ENCODE peak calls at places on chromosome 11, in five cellular contexts. One of them, this sample, is unnamed.

GRCh38 chr11:114061053-114062049 is 1.8 kb downstream of the ZBTB16 start:
- DNase-seq in Peyer's patch: peak; percentile 67
- DNase-seq in Panc1: no peak
- DNase-seq in body of pancreas: peak; percentile 59
- DNase-seq in SK-N-SH: peak; percentile 72
- DNase-seq in this sample: no peak

GRCh38 chr11:57182896-57183295 is 1.1 kb downstream of the LRRC55 start:
- DNase-seq in Panc1: no peak
- DNase-seq in SK-N-SH: no peak
- DNase-seq in Peyer's patch: no peak
- DNase-seq in body of pancreas: no peak
- DNase-seq in this sample: no peak

GRCh38 chr11:74380746-74381439 is 17.3 kb downstream of the PGM2L1 start:
- DNase-seq in Panc1: no peak
- DNase-seq in body of pancreas: peak; percentile 40
- DNase-seq in SK-N-SH: no peak
- DNase-seq in Peyer's patch: no peak
- DNase-seq in this sample: no peak

GRCh38 chr11:124717786-124718634 is 21.7 kb upstream of the NRGN start:
- DNase-seq in Peyer's patch: no peak
- DNase-seq in SK-N-SH: peak; percentile 79
- DNase-seq in body of pancreas: no peak
- DNase-seq in Panc1: no peak
- DNase-seq in this sample: peak; percentile 22

GRCh38 chr11:119676461-119677020 is 52.5 kb downstream of the NECTIN1 start:
- DNase-seq in SK-N-SH: no peak
- DNase-seq in body of pancreas: no peak
- DNase-seq in Panc1: no peak
- DNase-seq in Peyer's patch: no peak
- DNase-seq in this sample: no peak

GRCh38 chr11:79244175-79244804 is 196.5 kb downstream of the TENM4 start:
- DNase-seq in SK-N-SH: no peak
- DNase-seq in Panc1: no peak
- DNase-seq in Peyer's patch: no peak
- DNase-seq in body of pancreas: no peak
- DNase-seq in this sample: peak; percentile 38

GRCh38 chr11:69153661-69154060 is 2.1 kb upstream of the SMIM38 start:
- DNase-seq in Peyer's patch: no peak
- DNase-seq in Panc1: no peak
- DNase-seq in body of pancreas: no peak
- DNase-seq in SK-N-SH: no peak
- DNase-seq in this sample: peak; percentile 71

GRCh38 chr11:34068098-34068497 is 16.6 kb downstream of the CAPRIN1 start:
- DNase-seq in SK-N-SH: no peak
- DNase-seq in body of pancreas: no peak
- DNase-seq in Panc1: no peak
- DNase-seq in Peyer's patch: no peak
- DNase-seq in this sample: no peak

GRCh38 chr11:12180257-12181205 is 70.1 kb downstream of the MICAL2 start:
- DNase-seq in Peyer's patch: no peak
- DNase-seq in Panc1: no peak
- DNase-seq in SK-N-SH: no peak
- DNase-seq in body of pancreas: no peak
- DNase-seq in this sample: no peak

GRCh38 chr11:35389897-35390462 is 29.4 kb downstream of the SLC1A2 start:
- DNase-seq in body of pancreas: no peak
- DNase-seq in Peyer's patch: no peak
- DNase-seq in SK-N-SH: no peak
- DNase-seq in Panc1: no peak
- DNase-seq in this sample: no peak

GRCh38 chr11:29538339-29539036 is 478.3 kb downstream of the KCNA4 start:
- DNase-seq in SK-N-SH: no peak
- DNase-seq in Peyer's patch: no peak
- DNase-seq in Panc1: no peak
- DNase-seq in body of pancreas: no peak
- DNase-seq in this sample: no peak

GRCh38 chr11:120326845-120327281 is 1.8 kb downstream of the TLCD5 start:
- DNase-seq in body of pancreas: no peak
- DNase-seq in SK-N-SH: no peak
- DNase-seq in Panc1: no peak
- DNase-seq in Peyer's patch: no peak
- DNase-seq in this sample: no peak

GRCh38 chr11:134412508-134413333 is 679 bp upstream of the B3GAT1 start:
- DNase-seq in body of pancreas: no peak
- DNase-seq in Panc1: no peak
- DNase-seq in SK-N-SH: peak; percentile 89
- DNase-seq in Peyer's patch: peak; percentile 49
- DNase-seq in this sample: no peak

GRCh38 chr11:7538466-7539454 is 25.0 kb downstream of the PPFIBP2 start:
- DNase-seq in Peyer's patch: no peak
- DNase-seq in SK-N-SH: no peak
- DNase-seq in Panc1: no peak
- DNase-seq in body of pancreas: no peak
- DNase-seq in this sample: no peak

GRCh38 chr11:1153105-1153950 is 4.4 kb upstream of the MUC5AC start:
- DNase-seq in body of pancreas: no peak
- DNase-seq in Panc1: peak; percentile 20
- DNase-seq in Peyer's patch: peak; percentile 48
- DNase-seq in SK-N-SH: peak; percentile 28
- DNase-seq in this sample: peak; percentile 50

DNA sequence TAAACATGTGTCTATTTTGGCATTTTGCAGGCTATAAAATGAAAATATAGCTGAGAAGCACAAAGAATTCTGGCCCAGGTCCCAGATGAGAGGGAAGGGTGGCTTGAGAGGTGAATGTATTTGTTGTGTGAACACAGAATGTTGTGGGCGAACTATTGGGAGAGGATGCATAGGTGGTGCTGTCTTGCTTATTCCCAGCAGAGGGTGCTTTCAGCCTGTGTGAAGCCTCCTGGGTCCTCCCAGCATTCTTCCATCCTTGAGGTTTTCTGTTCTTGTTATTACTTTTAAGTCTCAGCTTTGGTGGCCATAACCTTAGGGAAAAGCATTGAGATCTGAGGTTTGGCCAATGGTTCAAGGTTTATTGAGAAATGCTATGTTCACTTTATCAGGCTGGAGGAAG is 108.7 kb upstream of the SNX19 start:
- DNase-seq in Peyer's patch: no peak
- DNase-seq in Panc1: no peak
- DNase-seq in body of pancreas: no peak
- DNase-seq in SK-N-SH: peak; percentile 24
- DNase-seq in this sample: peak; percentile 22
- TF ChIP-seq CTCF in Peyer's patch: no peak
- TF ChIP-seq CTCF in Panc1: peak; percentile 70
- TF ChIP-seq CTCF in body of pancreas: no peak
- TF ChIP-seq CTCF in SK-N-SH: peak; percentile 27
- TF ChIP-seq CTCF in this sample: peak; percentile 82

GRCh38 chr11:13297917-13298356 is 20.3 kb downstream of the BMAL1 start:
- DNase-seq in body of pancreas: no peak
- DNase-seq in Peyer's patch: no peak
- DNase-seq in Panc1: no peak
- DNase-seq in SK-N-SH: no peak
- DNase-seq in this sample: no peak

GRCh38 chr11:13294178-13294577 is 16.6 kb downstream of the BMAL1 start:
- DNase-seq in SK-N-SH: no peak
- DNase-seq in body of pancreas: no peak
- DNase-seq in Peyer's patch: no peak
- DNase-seq in Panc1: no peak
- DNase-seq in this sample: no peak

GRCh38 chr11:13292970-13293369 is 15.4 kb downstream of the BMAL1 start:
- DNase-seq in body of pancreas: no peak
- DNase-seq in Panc1: no peak
- DNase-seq in Peyer's patch: no peak
- DNase-seq in SK-N-SH: no peak
- DNase-seq in this sample: no peak

GRCh38 chr11:13297308-13297916 is 19.8 kb downstream of the BMAL1 start:
- DNase-seq in body of pancreas: no peak
- DNase-seq in SK-N-SH: no peak
- DNase-seq in Peyer's patch: no peak
- DNase-seq in Panc1: no peak
- DNase-seq in this sample: no peak

GRCh38 chr11:13294771-13295579 is 17.4 kb downstream of the BMAL1 start:
- DNase-seq in body of pancreas: no peak
- DNase-seq in Panc1: no peak
- DNase-seq in Peyer's patch: no peak
- DNase-seq in SK-N-SH: no peak
- DNase-seq in this sample: no peak
- H3K27ac ChIP-seq in body of pancreas: no peak overlapping the region
- H3K27ac ChIP-seq in Panc1: no peak overlapping the region
- H3K27ac ChIP-seq in Peyer's patch: no peak overlapping the region
- H3K27ac ChIP-seq in SK-N-SH: no peak overlapping the region
- H3K27ac ChIP-seq in this sample: no peak overlapping the region

GRCh38 chr11:64219755-64220154 is 6.2 kb downstream of the TRPT1 start:
- DNase-seq in Panc1: no peak
- DNase-seq in SK-N-SH: no peak
- DNase-seq in Peyer's patch: no peak
- DNase-seq in body of pancreas: no peak
- DNase-seq in this sample: no peak

GRCh38 chr11:64220271-64220670 is 5.7 kb downstream of the TRPT1 start:
- DNase-seq in SK-N-SH: no peak
- DNase-seq in Panc1: no peak
- DNase-seq in body of pancreas: no peak
- DNase-seq in Peyer's patch: no peak
- DNase-seq in this sample: no peak

GRCh38 chr11:64218628-64219353 is 7.2 kb downstream of the TRPT1 start:
- DNase-seq in SK-N-SH: peak; percentile 68
- DNase-seq in Peyer's patch: no peak
- DNase-seq in body of pancreas: peak; percentile 81
- DNase-seq in Panc1: no peak
- DNase-seq in this sample: no peak

GRCh38 chr11:64219354-64219684 is 6.7 kb downstream of the TRPT1 start:
- DNase-seq in body of pancreas: no peak
- DNase-seq in Peyer's patch: no peak
- DNase-seq in SK-N-SH: no peak
- DNase-seq in Panc1: no peak
- DNase-seq in this sample: no peak

GRCh38 chr11:64216879-64217278 is 9.1 kb downstream of the TRPT1 start:
- DNase-seq in SK-N-SH: peak; percentile 25
- DNase-seq in body of pancreas: no peak
- DNase-seq in Peyer's patch: no peak
- DNase-seq in Panc1: no peak
- DNase-seq in this sample: no peak
- H3K36me3 ChIP-seq in SK-N-SH: no peaks in the 10 kb centered on the region
- H3K36me3 ChIP-seq in body of pancreas: no peaks in the 10 kb centered on the region
- H3K36me3 ChIP-seq in Peyer's patch: no peaks in the 10 kb centered on the region
- H3K36me3 ChIP-seq in Panc1: no peaks in the 10 kb centered on the region
- H3K36me3 ChIP-seq in this sample: no peaks in the 10 kb centered on the region

GRCh38 chr11:17036666-17037658 is 22.7 kb upstream of the PLEKHA7 start:
- DNase-seq in SK-N-SH: no peak
- DNase-seq in Panc1: no peak
- DNase-seq in Peyer's patch: no peak
- DNase-seq in body of pancreas: peak; percentile 75
- DNase-seq in this sample: peak; percentile 24
- TF ChIP-seq CTCF in SK-N-SH: no peak
- TF ChIP-seq CTCF in Panc1: peak; percentile 12
- TF ChIP-seq CTCF in Peyer's patch: no peak
- TF ChIP-seq CTCF in body of pancreas: peak; percentile 33
- TF ChIP-seq CTCF in this sample: peak; percentile 44

GRCh38 chr11:46183819-46184218 is 62.6 kb upstream of the PHF21A start:
- DNase-seq in Peyer's patch: no peak
- DNase-seq in Panc1: no peak
- DNase-seq in body of pancreas: no peak
- DNase-seq in SK-N-SH: no peak
- DNase-seq in this sample: no peak

GRCh38 chr11:46181387-46181786 is 60.1 kb upstream of the PHF21A start:
- DNase-seq in Panc1: no peak
- DNase-seq in body of pancreas: no peak
- DNase-seq in SK-N-SH: no peak
- DNase-seq in Peyer's patch: no peak
- DNase-seq in this sample: no peak

GRCh38 chr11:46178542-46178941 is 57.3 kb upstream of the PHF21A start:
- DNase-seq in Panc1: no peak
- DNase-seq in SK-N-SH: no peak
- DNase-seq in Peyer's patch: no peak
- DNase-seq in body of pancreas: no peak
- DNase-seq in this sample: no peak

GRCh38 chr11:46180741-46181140 is 59.5 kb upstream of the PHF21A start:
- DNase-seq in Peyer's patch: no peak
- DNase-seq in body of pancreas: no peak
- DNase-seq in SK-N-SH: no peak
- DNase-seq in Panc1: no peak
- DNase-seq in this sample: no peak

GRCh38 chr11:46181843-46182424 is 60.7 kb upstream of the PHF21A start:
- DNase-seq in body of pancreas: no peak
- DNase-seq in Panc1: no peak
- DNase-seq in SK-N-SH: no peak
- DNase-seq in Peyer's patch: no peak
- DNase-seq in this sample: no peak
- H3K27ac ChIP-seq in body of pancreas: no peak overlapping the region
- H3K27ac ChIP-seq in Panc1: no peak overlapping the region
- H3K27ac ChIP-seq in SK-N-SH: no peak overlapping the region
- H3K27ac ChIP-seq in Peyer's patch: no peak overlapping the region
- H3K27ac ChIP-seq in this sample: no peak overlapping the region

GRCh38 chr11:117371453-117371852 is 43.8 kb downstream of the CEP164 start:
- DNase-seq in SK-N-SH: no peak
- DNase-seq in body of pancreas: no peak
- DNase-seq in Peyer's patch: no peak
- DNase-seq in Panc1: no peak
- DNase-seq in this sample: no peak

GRCh38 chr11:117366183-117366582 is 38.5 kb downstream of the CEP164 start:
- DNase-seq in Panc1: no peak
- DNase-seq in Peyer's patch: no peak
- DNase-seq in SK-N-SH: no peak
- DNase-seq in body of pancreas: no peak
- DNase-seq in this sample: peak; percentile 71

GRCh38 chr11:117374316-117374715 is 46.7 kb downstream of the CEP164 start:
- DNase-seq in Panc1: no peak
- DNase-seq in body of pancreas: no peak
- DNase-seq in SK-N-SH: no peak
- DNase-seq in Peyer's patch: no peak
- DNase-seq in this sample: peak; percentile 59

GRCh38 chr11:117366875-117367274 is 39.2 kb downstream of the CEP164 start:
- DNase-seq in Peyer's patch: no peak
- DNase-seq in SK-N-SH: no peak
- DNase-seq in body of pancreas: no peak
- DNase-seq in Panc1: no peak
- DNase-seq in this sample: no peak

DNA sequence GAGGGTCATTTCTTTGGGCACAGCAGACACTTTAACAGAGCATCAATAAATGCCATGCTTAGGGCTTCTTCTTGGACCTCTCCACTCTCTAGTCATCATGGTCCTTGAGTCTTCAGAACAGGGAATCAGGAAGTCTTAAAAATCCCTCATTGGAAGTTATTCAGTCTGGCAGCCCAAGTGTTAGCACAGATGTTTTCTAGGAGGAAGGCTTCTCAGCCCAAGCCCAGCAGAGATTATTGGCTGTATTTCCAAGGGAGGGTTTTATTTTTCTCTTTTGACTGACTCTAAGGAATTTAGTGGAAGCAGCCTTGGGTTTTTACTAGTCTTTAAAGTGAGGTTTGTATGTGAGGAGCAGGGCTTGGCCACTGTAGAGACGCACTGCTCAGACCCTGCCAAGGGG is 41.9 kb downstream of the CEP164 start:
- DNase-seq in Panc1: no peak
- DNase-seq in SK-N-SH: no peak
- DNase-seq in Peyer's patch: no peak
- DNase-seq in body of pancreas: no peak
- DNase-seq in this sample: no peak
- H3K36me3 ChIP-seq in Panc1: peaks cover 13% of the 10 kb centered on the region
- H3K36me3 ChIP-seq in SK-N-SH: peaks cover 29% of the 10 kb centered on the region
- H3K36me3 ChIP-seq in Peyer's patch: no peaks in the 10 kb centered on the region
- H3K36me3 ChIP-seq in body of pancreas: peaks cover 23% of the 10 kb centered on the region
- H3K36me3 ChIP-seq in this sample: peaks cover 65% of the 10 kb centered on the region

This sample was measured in WERI-Rb-1.